ENCODE peak calls at places on chromosomes 1 and 21, in eight cellular contexts. D is NCI-H2081; P is pancreas; R is EL; N is testis; J is SJSA1; A is GM10248; U is stimulated activated CD8-positive, alpha-beta memory T cell treated with anti-CD3 and anti-CD28 coated beads, Interleukin-4, amount 100 ng/mL, for 24 hours. Y is an unnamed sample.

GRCh38 chr21:40507978-40508377 is 339.0 kb downstream of the DSCAM start:
- DNase-seq in P (peak), U (no peak), D (no peak), R (peak), A (no peak), N (no peak), J (no peak), Y (no peak)

GRCh38 chr1:79161077-79161476 is 154.5 kb upstream of the ADGRL4 start:
- DNase-seq in A (no peak), D (no peak), U (no peak), J (peak), P (no peak), R (peak), N (no peak), Y (no peak)

GRCh38 chr1:94769551-94769950 is 50.6 kb upstream of the SLC44A3 start:
- DNase-seq in P (no peak), J (no peak), A (no peak), D (no peak), N (no peak), R (no peak), U (no peak), Y (no peak)

GRCh38 chr1:37477946-37478345 is 3.6 kb downstream of the ZC3H12A start:
- DNase-seq in A (no peak), D (no peak), J (no peak), P (no peak), U (no peak), R (no peak), N (no peak), Y (no peak)

GRCh38 chr1:111334169-111334568 is 43.5 kb downstream of the CHIA start:
- DNase-seq in P (no peak), A (peak), J (no peak), U (no peak), R (peak), D (no peak), N (peak), Y (peak)

GRCh38 chr1:71046891-71047634 is 553 bp downstream of the PTGER3 start:
- DNase-seq in P (peak), R (no peak), A (peak), N (no peak), U (no peak), D (no peak), J (peak), Y (no peak)

GRCh38 chr21:39696620-39697019 is 48.4 kb upstream of the IGSF5 start:
- DNase-seq in J (no peak), R (no peak), A (no peak), P (peak), D (peak), N (peak), U (no peak), Y (no peak)

GRCh38 chr1:12333036-12333785 is 103.4 kb downstream of the VPS13D start:
- DNase-seq in U (no peak), P (peak), A (no peak), R (no peak), D (no peak), J (no peak), N (no peak), Y (no peak)

GRCh38 chr1:160576430-160576829 is 2.9 kb downstream of the CD84 start:
- DNase-seq in A (no peak), P (no peak), D (no peak), N (no peak), U (peak), J (no peak), R (no peak), Y (no peak)

GRCh38 chr1:73821520-73821919 is 376.5 kb downstream of the LRRIQ3 start:
- DNase-seq in J (no peak), N (no peak), P (no peak), D (no peak), U (no peak), A (no peak), R (no peak), Y (no peak)

GRCh38 chr1:106910798-106911197 is 145.7 kb upstream of the PRMT6 start:
- DNase-seq in A (no peak), N (no peak), D (no peak), P (no peak), J (no peak), R (no peak), U (no peak), Y (no peak)

GRCh38 chr1:49339043-49339442 is 562.4 kb upstream of the BEND5 start:
- DNase-seq in D (no peak), N (no peak), A (no peak), R (no peak), J (no peak), U (no peak), P (no peak), Y (no peak)

GRCh38 chr1:174197547-174197946 is 38.2 kb downstream of the RABGAP1L start:
- DNase-seq in R (no peak), A (no peak), J (no peak), U (no peak), D (no peak), P (no peak), N (no peak), Y (no peak)

GRCh38 chr1:54608561-54609230 is 14.6 kb downstream of the FAM151A start:
- DNase-seq in D (no peak), N (no peak), A (no peak), J (no peak), R (no peak), U (no peak), P (no peak), Y (no peak)

GRCh38 chr1:201791775-201792166 is 37.2 kb upstream of the IPO9 start:
- DNase-seq in A (no peak), R (peak), J (peak), U (no peak), P (no peak), N (no peak), D (peak), Y (no peak)

GRCh38 chr21:29230541-29231275 is 68.0 kb upstream of the BACH1 start:
- DNase-seq in R (no peak), U (no peak), A (no peak), J (no peak), D (no peak), N (no peak), P (no peak), Y (peak)

GRCh38 chr1:68378296-68379084 is 71.3 kb downstream of the RPE65 start:
- DNase-seq in P (no peak), N (no peak), A (no peak), J (peak), D (no peak), R (peak), U (no peak), Y (no peak)

GRCh38 chr1:19454265-19455198 is 30.8 kb downstream of the CAPZB start:
- DNase-seq in U (no peak), N (no peak), A (no peak), R (no peak), D (no peak), P (no peak), J (no peak), Y (no peak)

GRCh38 chr1:177270863-177271262 is 100.1 kb downstream of the BRINP2 start:
- DNase-seq in P (no peak), N (no peak), R (no peak), D (no peak), A (no peak), J (no peak), U (no peak), Y (no peak)

GRCh38 chr1:227572752-227573151 is 9.4 kb downstream of the ZNF678 start:
- DNase-seq in N (no peak), P (no peak), U (no peak), J (no peak), A (no peak), R (no peak), D (no peak), Y (no peak)

GRCh38 chr1:84582802-84583587 is 8.8 kb upstream of the CTBS start:
- DNase-seq in U (no peak), N (no peak), A (no peak), P (no peak), D (peak), R (no peak), J (peak), Y (peak)

GRCh38 chr1:199085903-199086302 is 447.1 kb downstream of the PTPRC start:
- DNase-seq in U (no peak), R (no peak), D (no peak), J (no peak), A (no peak), N (no peak), P (no peak), Y (no peak)

GRCh38 chr1:56322211-56322610 is 257.2 kb downstream of the PLPP3 start:
- DNase-seq in P (no peak), A (no peak), D (no peak), R (no peak), N (no peak), U (no peak), J (no peak), Y (no peak)

GRCh38 chr1:23407036-23407630 is 17.4 kb downstream of the TCEA3 start:
- DNase-seq in A (no peak), P (no peak), J (no peak), U (no peak), N (no peak), D (no peak), R (peak), Y (no peak)

GRCh38 chr1:228285661-228286504 is 78.0 kb downstream of the OBSCN start:
- DNase-seq in R (no peak), J (no peak), P (peak), N (no peak), A (no peak), U (no peak), D (no peak), Y (no peak)

GRCh38 chr1:233253231-233254038 is 42.1 kb downstream of the PCNX2 start:
- DNase-seq in J (peak), U (no peak), R (no peak), P (no peak), A (no peak), D (no peak), N (no peak), Y (no peak)

GRCh38 chr21:25964009-25964408 is 206.6 kb downstream of the APP start:
- DNase-seq in N (no peak), A (no peak), P (no peak), J (no peak), R (no peak), U (no peak), D (no peak), Y (no peak)

GRCh38 chr1:246591504-246591903 is 25.2 kb downstream of the CNST start:
- DNase-seq in D (no peak), P (no peak), U (no peak), A (peak), R (no peak), N (no peak), J (no peak), Y (no peak)

GRCh38 chr1:218521414-218522169 is 176.5 kb downstream of the TGFB2 start:
- DNase-seq in J (peak), P (peak), D (peak), N (peak), R (peak), A (peak), U (peak), Y (peak)

GRCh38 chr1:27940297-27940696 is 5.5 kb downstream of the SMPDL3B start:
- DNase-seq in J (no peak), R (peak), P (no peak), U (peak), D (no peak), N (peak), A (peak), Y (peak)

GRCh38 chr1:51671527-51672325 is 54.8 kb downstream of the OSBPL9 start:
- DNase-seq in J (peak), A (no peak), U (no peak), N (no peak), R (peak), P (no peak), D (no peak), Y (no peak)

GRCh38 chr1:155169541-155169940 is 3.6 kb downstream of the KRTCAP2 start:
- DNase-seq in J (no peak), D (no peak), P (no peak), R (no peak), U (no peak), N (no peak), A (no peak), Y (peak)

GRCh38 chr1:36349241-36349671 is 25.8 kb upstream of the EVA1B start:
- DNase-seq in A (peak), J (peak), P (no peak), D (no peak), U (no peak), N (no peak), R (peak), Y (no peak)

GRCh38 chr1:108878678-108879077 is 1.9 kb downstream of the GPSM2 start:
- DNase-seq in J (no peak), A (no peak), D (peak), N (no peak), P (no peak), R (no peak), U (no peak), Y (no peak)

GRCh38 chr1:1240822-1241587 is 5.5 kb downstream of the C1QTNF12 start:
- DNase-seq in R (no peak), U (no peak), A (no peak), N (no peak), P (no peak), J (no peak), D (no peak), Y (no peak)

GRCh38 chr1:240093120-240093961 is 1.7 kb downstream of the FMN2 start:
- DNase-seq in N (peak), P (no peak), U (no peak), R (peak), A (no peak), D (peak), J (peak), Y (peak)

GRCh38 chr1:109091196-109092193 is 931 bp downstream of the TMEM167B start:
- DNase-seq in U (no peak), D (no peak), A (peak), N (no peak), P (no peak), R (peak), J (peak), Y (no peak)

Y was measured in WERI-Rb-1.